ENCODE peak calls at places on chromosomes 11 and 22, in ten cellular contexts. A is lower lobe of right lung, Y is fibroblast of mammary gland, O is osteocyte, C is fibroblast of pulmonary artery, E is A673, N is AG09309, U is cardiac muscle cell, Q is sigmoid colon, W is body of pancreas. L is an unnamed sample.

GRCh38 chr11:125519865-125520834 is 24.1 kb upstream of the FEZ1 start:
- DNase-seq in A (no peak), Y (no peak), O (no peak), C (no peak), E (no peak), N (no peak), U (no peak), Q (no peak), W (no peak), L (no peak)

GRCh38 chr11:44066732-44067131 is 662 bp downstream of the ACCS start:
- DNase-seq in A (no peak), Y (peak), O (no peak), C (peak), E (peak), N (peak), U (peak), Q (peak), W (peak), L (no peak)

GRCh38 chr11:82972103-82972502 is 70.6 kb downstream of the DDIAS start:
- DNase-seq in A (no peak), Y (no peak), O (no peak), C (no peak), E (no peak), N (no peak), U (no peak), Q (no peak), W (no peak), L (no peak)

GRCh38 chr22:44449061-44449682 is 48.9 kb downstream of the RTL6 start:
- DNase-seq in A (no peak), Y (peak), O (no peak), C (peak), E (peak), N (peak), U (peak), Q (no peak), W (no peak), L (no peak)

GRCh38 chr11:9747816-9748215 is 83.9 kb downstream of the SWAP70 start:
- DNase-seq in A (peak), Y (no peak), O (no peak), C (no peak), E (peak), N (no peak), U (no peak), Q (peak), W (no peak), L (no peak)

GRCh38 chr11:126809514-126810289 is 190.9 kb downstream of the KIRREL3 start:
- DNase-seq in A (no peak), Y (no peak), O (no peak), C (no peak), E (no peak), N (no peak), U (no peak), Q (no peak), W (no peak), L (no peak)

GRCh38 chr11:82869657-82870056 is 30.6 kb downstream of the PRCP start:
- DNase-seq in A (no peak), Y (peak), O (no peak), C (no peak), E (no peak), N (no peak), U (peak), Q (no peak), W (no peak), L (no peak)

GRCh38 chr22:49855491-49855911 is 1.9 kb downstream of the ZBED4 start:
- DNase-seq in A (no peak), Y (peak), O (no peak), C (peak), E (no peak), N (no peak), U (peak), Q (no peak), W (no peak), L (no peak)

GRCh38 chr11:72652871-72653615 is 21.2 kb downstream of the PDE2A start:
- DNase-seq in A (no peak), Y (no peak), O (no peak), C (no peak), E (no peak), N (no peak), U (no peak), Q (no peak), W (no peak), L (no peak)

GRCh38 chr22:23523746-23524145 is 56.3 kb downstream of the IGLL1 start:
- DNase-seq in A (peak), Y (no peak), O (no peak), C (no peak), E (no peak), N (no peak), U (no peak), Q (no peak), W (no peak), L (no peak)

GRCh38 chr22:35661377-35661937 is 13.2 kb downstream of the APOL6 start:
- DNase-seq in A (no peak), Y (no peak), O (no peak), C (no peak), E (no peak), N (no peak), U (no peak), Q (no peak), W (no peak), L (no peak)

GRCh38 chr22:24548812-24549211 is 6.1 kb downstream of the GUCD1 start:
- DNase-seq in A (no peak), Y (no peak), O (no peak), C (no peak), E (no peak), N (no peak), U (no peak), Q (no peak), W (no peak), L (no peak)

GRCh38 chr22:45310331-45311032 is 748 bp downstream of the FAM118A start:
- DNase-seq in A (peak), Y (no peak), O (no peak), C (no peak), E (peak), N (no peak), U (no peak), Q (peak), W (peak), L (no peak)

GRCh38 chr11:117876341-117877119 is at the start of gene FXYD6:
- DNase-seq in A (no peak), Y (no peak), O (peak), C (no peak), E (peak), N (no peak), U (peak), Q (peak), W (no peak), L (peak)

GRCh38 chr11:62708423-62709261 is 1.2 kb downstream of the GNG3 start:
- DNase-seq in A (no peak), Y (no peak), O (no peak), C (no peak), E (no peak), N (no peak), U (no peak), Q (peak), W (peak), L (no peak)

GRCh38 chr11:123264431-123264780 is 69.4 kb upstream of the CLMP start:
- DNase-seq in A (no peak), Y (no peak), O (no peak), C (no peak), E (no peak), N (no peak), U (no peak), Q (no peak), W (no peak), L (no peak)

GRCh38 chr11:12167098-12167999 is 57.0 kb downstream of the MICAL2 start:
- DNase-seq in A (no peak), Y (peak), O (no peak), C (peak), E (peak), N (no peak), U (peak), Q (no peak), W (no peak), L (no peak)

GRCh38 chr22:36855478-36855877 is 5.3 kb upstream of the NCF4 start:
- DNase-seq in A (no peak), Y (no peak), O (no peak), C (no peak), E (no peak), N (no peak), U (no peak), Q (no peak), W (no peak), L (no peak)

GRCh38 chr11:87223816-87224215 is 186.1 kb downstream of the TMEM135 start:
- DNase-seq in A (no peak), Y (peak), O (no peak), C (no peak), E (no peak), N (peak), U (peak), Q (no peak), W (no peak), L (no peak)

GRCh38 chr22:44444341-44445306 is 53.4 kb downstream of the RTL6 start:
- DNase-seq in A (no peak), Y (no peak), O (no peak), C (no peak), E (no peak), N (no peak), U (no peak), Q (peak), W (no peak), L (no peak)

GRCh38 chr22:18104566-18104965 is 6.0 kb upstream of the TUBA8 start:
- DNase-seq in A (no peak), Y (peak), O (no peak), C (peak), E (peak), N (no peak), U (peak), Q (no peak), W (no peak), L (no peak)

GRCh38 chr11:9460322-9461067 is at the start of gene ZNF143:
- DNase-seq in A (peak), Y (peak), O (peak), C (peak), E (peak), N (peak), U (peak), Q (peak), W (peak), L (peak)

GRCh38 chr11:23840872-23841271 is 656.0 kb upstream of the LUZP2 start:
- DNase-seq in A (no peak), Y (no peak), O (no peak), C (no peak), E (no peak), N (no peak), U (no peak), Q (no peak), W (no peak), L (no peak)

GRCh38 chr11:97956904-97957303 is 1063.8 kb upstream of the CNTN5 start:
- DNase-seq in A (no peak), Y (no peak), O (no peak), C (no peak), E (no peak), N (no peak), U (peak), Q (no peak), W (no peak), L (no peak)

GRCh38 chr22:46175631-46176030 is 25.3 kb downstream of the PPARA start:
- DNase-seq in A (no peak), Y (peak), O (no peak), C (no peak), E (peak), N (peak), U (no peak), Q (no peak), W (no peak), L (no peak)

GRCh38 chr11:102347526-102348331 is 715 bp downstream of the BIRC2 start:
- DNase-seq in A (no peak), Y (peak), O (no peak), C (peak), E (peak), N (no peak), U (peak), Q (no peak), W (peak), L (no peak)

GRCh38 chr11:9615031-9615451 is 41.6 kb downstream of the WEE1 start:
- DNase-seq in A (no peak), Y (no peak), O (no peak), C (no peak), E (no peak), N (no peak), U (no peak), Q (no peak), W (no peak), L (no peak)

GRCh38 chr11:31786996-31787685 is 24.0 kb downstream of the PAX6 start:
- DNase-seq in A (no peak), Y (no peak), O (no peak), C (no peak), E (no peak), N (no peak), U (no peak), Q (no peak), W (no peak), L (no peak)

GRCh38 chr11:26953770-26954392 is 40.0 kb upstream of the FIBIN start:
- DNase-seq in A (no peak), Y (peak), O (no peak), C (peak), E (peak), N (no peak), U (peak), Q (no peak), W (no peak), L (no peak)

GRCh38 chr11:119741369-119742262 is 12.6 kb upstream of the NECTIN1 start:
- DNase-seq in A (peak), Y (no peak), O (no peak), C (peak), E (peak), N (no peak), U (peak), Q (no peak), W (peak), L (no peak)

GRCh38 chr11:85661972-85662664 is 2.8 kb downstream of the CREBZF start:
- DNase-seq in A (no peak), Y (peak), O (no peak), C (peak), E (no peak), N (no peak), U (peak), Q (no peak), W (no peak), L (no peak)

GRCh38 chr11:85664561-85665481 is at the start of gene CREBZF:
- DNase-seq in A (peak), Y (peak), O (peak), C (peak), E (peak), N (peak), U (peak), Q (peak), W (peak), L (peak)

GRCh38 chr11:85665756-85666155 is 827 bp upstream of the CREBZF start:
- DNase-seq in A (no peak), Y (peak), O (no peak), C (no peak), E (no peak), N (no peak), U (no peak), Q (no peak), W (no peak), L (no peak)

GRCh38 chr11:85663080-85663729 is 1.7 kb downstream of the CREBZF start:
- DNase-seq in A (no peak), Y (no peak), O (no peak), C (no peak), E (peak), N (no peak), U (no peak), Q (no peak), W (no peak), L (no peak)

GRCh38 chr11:85663781-85664560 is 958 bp downstream of the CREBZF start:
- DNase-seq in A (peak), Y (peak), O (peak), C (peak), E (peak), N (no peak), U (peak), Q (peak), W (peak), L (peak)
- TF ChIP-seq CTCF in A (peak), Y (peak), O (peak), C (peak), E (peak), N (peak), U (peak), Q (peak), W (peak), L (peak)

GRCh38 chr11:17771415-17771814 is 36.8 kb downstream of the KCNC1 start:
- DNase-seq in A (no peak), Y (no peak), O (no peak), C (no peak), E (no peak), N (no peak), U (no peak), Q (no peak), W (no peak), L (no peak)

GRCh38 chr11:17770048-17770652 is 35.6 kb downstream of the KCNC1 start:
- DNase-seq in A (no peak), Y (no peak), O (no peak), C (no peak), E (no peak), N (no peak), U (no peak), Q (no peak), W (peak), L (no peak)

GRCh38 chr11:17769218-17769617 is 34.6 kb downstream of the KCNC1 start:
- DNase-seq in A (no peak), Y (no peak), O (no peak), C (no peak), E (no peak), N (no peak), U (no peak), Q (no peak), W (no peak), L (no peak)

GRCh38 chr11:17771841-17772401 is 37.3 kb downstream of the KCNC1 start:
- DNase-seq in A (no peak), Y (no peak), O (no peak), C (no peak), E (no peak), N (no peak), U (no peak), Q (no peak), W (no peak), L (no peak)

DNA sequence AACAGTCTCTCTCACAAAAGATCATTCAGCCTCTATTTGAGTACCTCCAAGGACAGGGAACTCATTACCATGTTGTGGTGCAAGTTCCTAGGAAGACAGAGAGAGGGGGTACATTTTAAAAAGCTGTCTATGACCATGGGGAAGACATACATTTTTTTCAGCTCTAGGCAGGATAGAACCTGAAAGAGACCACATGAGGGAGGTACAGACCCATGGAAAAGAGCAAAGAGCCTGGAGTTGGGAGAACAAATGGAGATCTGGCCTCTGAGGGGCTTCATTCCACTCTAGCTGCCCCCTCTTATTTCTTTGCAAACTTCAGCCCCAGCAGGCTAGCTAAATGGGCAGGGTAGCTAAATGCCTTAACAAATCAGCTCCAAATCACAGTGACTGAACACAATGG is 36.3 kb downstream of the KCNC1 start:
- DNase-seq in A (no peak), Y (peak), O (no peak), C (peak), E (no peak), N (no peak), U (peak), Q (no peak), W (no peak), L (no peak)
- TF ChIP-seq CTCF in A (no peak), Y (peak), O (no peak), C (peak), E (no peak), N (peak), U (peak), Q (no peak), W (no peak), L (no peak)

DNA sequence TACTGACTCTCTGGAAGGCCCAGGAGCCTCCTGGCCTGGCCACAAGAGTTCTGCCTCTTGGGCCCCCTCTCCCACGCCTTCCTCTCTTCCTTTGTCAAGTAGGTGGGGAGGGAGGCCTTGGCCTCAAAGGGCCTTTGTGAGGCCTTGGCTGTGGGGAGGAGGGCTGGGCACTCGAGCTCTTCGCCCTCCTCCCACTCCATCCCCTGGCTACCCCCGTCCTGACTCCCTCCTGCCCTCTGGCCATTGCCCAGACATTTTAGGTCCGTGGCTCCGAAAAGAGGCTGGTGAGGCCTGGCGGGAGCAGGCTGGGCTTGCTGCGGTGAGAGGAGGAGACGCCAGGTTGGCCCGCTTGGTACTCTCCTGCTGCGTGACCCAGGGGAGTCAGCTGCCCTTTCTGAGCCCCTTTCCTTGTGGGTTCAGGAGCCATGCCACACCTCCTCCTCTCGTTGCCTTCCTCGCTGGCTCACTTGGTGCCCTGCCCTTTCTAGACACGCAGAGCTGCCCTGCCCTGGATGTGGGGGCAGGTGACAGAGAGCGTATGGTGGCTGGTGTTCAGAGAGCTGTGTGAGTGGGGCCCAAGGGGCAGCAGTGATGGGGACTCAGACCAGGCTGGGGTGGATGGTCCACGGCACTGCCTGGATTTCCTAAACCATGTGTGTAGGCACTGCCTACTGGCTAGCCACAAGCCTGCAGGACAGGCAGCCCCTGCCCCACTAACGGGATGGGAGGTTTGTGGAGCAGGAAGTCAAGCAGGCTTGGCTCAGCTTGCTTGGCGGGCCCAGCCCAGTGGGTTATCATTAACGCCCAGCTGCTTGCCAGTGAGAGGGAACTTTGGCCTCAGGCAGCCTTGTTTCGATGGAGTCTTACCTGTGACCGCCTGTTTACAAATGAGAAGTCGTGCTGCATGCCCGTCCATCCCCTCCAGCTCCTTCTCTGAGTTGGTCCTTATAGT is 15.8 kb upstream of the OMP start:
- DNase-seq in A (peak), Y (no peak), O (no peak), C (peak), E (no peak), N (no peak), U (peak), Q (peak), W (peak), L (no peak)
- TF ChIP-seq CTCF in A (no peak), Y (no peak), O (no peak), C (no peak), E (no peak), N (no peak), U (no peak), Q (no peak), W (no peak), L (no peak)

DNA sequence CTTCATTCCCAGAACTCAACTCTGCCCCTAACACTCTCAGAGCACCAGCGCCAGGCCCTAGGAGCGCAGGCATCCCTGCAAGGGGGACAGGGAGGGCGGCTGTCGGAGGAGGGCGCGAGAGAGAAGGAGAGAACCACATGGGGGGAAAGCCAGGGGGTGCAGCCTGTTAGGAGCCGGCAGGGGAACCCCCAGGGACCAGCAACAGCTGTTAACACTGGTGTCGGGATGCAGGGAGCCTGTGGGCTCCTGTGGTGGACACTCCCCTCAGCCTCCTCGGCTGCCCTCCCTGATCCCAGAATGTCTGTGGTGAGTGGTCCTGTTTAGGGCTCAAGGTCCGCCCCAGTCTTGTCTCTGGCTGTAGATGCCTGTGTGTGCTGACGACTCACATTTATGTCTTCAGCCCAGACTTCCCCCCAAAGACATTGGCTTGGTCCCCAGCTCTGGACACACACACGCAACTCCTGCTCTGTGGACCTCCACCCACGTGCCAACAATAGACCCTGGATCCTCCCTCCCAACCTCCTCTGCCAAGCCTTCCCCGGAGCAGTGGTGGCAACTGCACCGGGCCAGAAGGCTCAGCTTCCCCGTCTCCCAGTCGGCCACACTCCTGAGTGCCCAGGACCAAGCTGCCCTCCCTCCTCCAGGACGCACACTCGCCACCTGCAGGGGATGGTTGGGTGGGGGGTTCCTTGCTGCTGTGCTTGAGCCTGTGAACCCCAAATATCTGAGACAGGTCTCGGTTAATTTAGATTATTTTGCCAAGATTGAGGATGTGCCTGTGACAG is 817 bp upstream of the IFITM5 start:
- DNase-seq in A (peak), Y (peak), O (no peak), C (no peak), E (peak), N (no peak), U (peak), Q (peak), W (no peak), L (no peak)
- TF ChIP-seq CTCF in A (peak), Y (peak), O (no peak), C (peak), E (peak), N (peak), U (peak), Q (no peak), W (no peak), L (peak)

GRCh38 chr11:128927108-128927461 is 15.6 kb downstream of the TP53AIP1 start:
- DNase-seq in A (no peak), Y (no peak), O (no peak), C (no peak), E (no peak), N (no peak), U (no peak), Q (no peak), W (no peak), L (no peak)
- TF ChIP-seq CTCF in A (no peak), Y (no peak), O (no peak), C (no peak), E (no peak), N (no peak), U (no peak), Q (no peak), W (no peak), L (no peak)